ENCODE peak calls at places on chromosomes 7 and 10, in five cellular contexts. H, C, K, A and N are unnamed samples.

GRCh38 chr7:130256716-130257115 is 9.9 kb upstream of the CPA2 start:
- DNase-seq in K (no peak), H (no peak), C (no peak), A (no peak), N (no peak)

GRCh38 chr10:99461230-99461629 is 30.8 kb upstream of the GOT1 start:
- DNase-seq in C (no peak), K (no peak), A (no peak), H (no peak), N (no peak)

GRCh38 chr7:98800996-98801395 is 68.8 kb downstream of the TMEM130 start:
- DNase-seq in K (no peak), H (no peak), A (no peak), C (no peak), N (no peak)

GRCh38 chr7:108824840-108825540 is 255.3 kb downstream of the DNAJB9 start:
- DNase-seq in H (no peak), C (no peak), A (no peak), K (no peak), N (no peak)

GRCh38 chr7:27220440-27220955 is 20.6 kb upstream of the HOXA13 start:
- DNase-seq in C (no peak), H (no peak), K (no peak), A (no peak), N (no peak)

GRCh38 chr10:70052462-70053211 is at the start of gene MACROH2A2:
- DNase-seq in A (peak), C (peak), H (no peak), K (no peak), N (peak)

GRCh38 chr7:30255096-30255769 is 29.2 kb upstream of the ZNRF2 start:
- DNase-seq in A (no peak), H (no peak), K (no peak), C (no peak), N (no peak)

GRCh38 chr10:62733654-62734293 is 70.7 kb upstream of the ADO start:
- DNase-seq in K (no peak), C (no peak), H (no peak), A (no peak), N (no peak)

GRCh38 chr7:32893225-32893560 is 1.6 kb upstream of the KBTBD2 start:
- DNase-seq in K (no peak), C (no peak), H (no peak), A (no peak), N (no peak)

GRCh38 chr10:3548096-3548495 is 236.9 kb downstream of the KLF6 start:
- DNase-seq in A (no peak), C (no peak), H (no peak), K (no peak), N (no peak)

GRCh38 chr10:122495406-122496340 is 34.3 kb downstream of the HTRA1 start:
- DNase-seq in C (no peak), H (no peak), K (no peak), A (no peak), N (no peak)

GRCh38 chr10:27743736-27744477 is 1.7 kb downstream of the MKX start:
- DNase-seq in A (no peak), C (peak), K (no peak), H (no peak), N (no peak)

GRCh38 chr10:30786131-30786530 is 156.6 kb upstream of the LYZL2 start:
- DNase-seq in A (no peak), K (no peak), H (no peak), C (no peak), N (no peak)

GRCh38 chr7:150990416-150991186 is at the start of gene NOS3:
- DNase-seq in K (no peak), H (no peak), A (no peak), C (no peak), N (no peak)

GRCh38 chr10:103111031-103111917 is 81.8 kb downstream of the NT5C2 start:
- DNase-seq in A (no peak), H (no peak), C (no peak), K (no peak), N (no peak)

GRCh38 chr7:90173127-90173844 is 19.0 kb downstream of the STEAP1 start:
- DNase-seq in K (no peak), H (no peak), A (no peak), C (no peak), N (no peak)

GRCh38 chr10:73083234-73083633 is 13.4 kb downstream of the P4HA1 start:
- DNase-seq in H (no peak), C (no peak), K (no peak), A (no peak), N (no peak)

GRCh38 chr10:74415440-74415839 is 264.4 kb downstream of the ADK start:
- DNase-seq in A (no peak), C (no peak), K (no peak), H (no peak), N (no peak)

GRCh38 chr7:99456288-99456687 is 9.7 kb downstream of the ATP5MF start:
- DNase-seq in A (no peak), H (no peak), K (no peak), C (no peak), N (no peak)

GRCh38 chr7:54955296-54955695 is 63.5 kb upstream of the EGFR start:
- DNase-seq in C (no peak), K (no peak), A (no peak), H (no peak), N (no peak)

GRCh38 chr7:125877251-125877650 is 947.6 kb upstream of the POT1 start:
- DNase-seq in K (no peak), A (no peak), C (no peak), H (no peak), N (no peak)

GRCh38 chr10:25701651-25702050 is 232.4 kb upstream of the MYO3A start:
- DNase-seq in K (no peak), C (no peak), H (no peak), A (no peak), N (peak)

GRCh38 chr7:14630048-14630447 is 272.5 kb downstream of the DGKB start:
- DNase-seq in C (no peak), A (no peak), H (no peak), K (no peak), N (no peak)

GRCh38 chr10:7960108-7960507 is 94.4 kb upstream of the GATA3 start:
- DNase-seq in H (no peak), A (no peak), C (no peak), K (no peak), N (no peak)

GRCh38 chr7:37531225-37531624 is 82.6 kb upstream of the ELMO1 start:
- DNase-seq in A (no peak), C (no peak), H (no peak), K (no peak), N (no peak)

GRCh38 chr7:112505495-112505894 is 24.7 kb downstream of the LSMEM1 start:
- DNase-seq in H (no peak), C (no peak), K (no peak), A (no peak), N (no peak)

GRCh38 chr7:100400656-100401055 is 27.4 kb downstream of the PILRA start:
- DNase-seq in C (no peak), A (no peak), K (no peak), H (no peak), N (peak)

GRCh38 chr10:126456632-126457031 is 68.4 kb upstream of the ADAM12 start:
- DNase-seq in K (no peak), A (no peak), H (no peak), C (no peak), N (no peak)